ENCODE peak calls at places on chromosomes 2 and 18, in five cellular contexts. One of them, this sample, is unnamed.

GRCh38 chr2:72713857-72714256 is 112.0 kb downstream of the EXOC6B start:
- DNase-seq in HAP-1: no peak
- DNase-seq in OCI-LY7: no peak
- DNase-seq in BJ: no peak
- DNase-seq in aorta: no peak
- DNase-seq in this sample: no peak

GRCh38 chr2:165601866-165602636 is 132.6 kb downstream of the CSRNP3 start:
- DNase-seq in HAP-1: no peak
- DNase-seq in OCI-LY7: no peak
- DNase-seq in BJ: no peak
- DNase-seq in aorta: no peak
- DNase-seq in this sample: peak; percentile 32

GRCh38 chr2:20429528-20429927 is 17.3 kb upstream of the RHOB start:
- DNase-seq in HAP-1: no peak
- DNase-seq in OCI-LY7: peak; percentile 32
- DNase-seq in BJ: no peak
- DNase-seq in aorta: no peak
- DNase-seq in this sample: no peak

GRCh38 chr2:36482576-36483214 is 115.3 kb downstream of the FEZ2 start:
- DNase-seq in HAP-1: no peak
- DNase-seq in OCI-LY7: no peak
- DNase-seq in BJ: peak; percentile 48
- DNase-seq in aorta: no peak
- DNase-seq in this sample: peak; percentile 77

GRCh38 chr2:42696987-42697386 is 66.9 kb downstream of the OXER1 start:
- DNase-seq in HAP-1: no peak
- DNase-seq in OCI-LY7: no peak
- DNase-seq in BJ: no peak
- DNase-seq in aorta: no peak
- DNase-seq in this sample: no peak

GRCh38 chr2:42513252-42513918 is 19.6 kb upstream of the KCNG3 start:
- DNase-seq in HAP-1: peak; percentile 52
- DNase-seq in OCI-LY7: peak; percentile 50
- DNase-seq in BJ: peak; percentile 11
- DNase-seq in aorta: no peak
- DNase-seq in this sample: no peak

GRCh38 chr2:9231291-9232165 is 24.9 kb downstream of the ASAP2 start:
- DNase-seq in HAP-1: no peak
- DNase-seq in OCI-LY7: no peak
- DNase-seq in BJ: no peak
- DNase-seq in aorta: peak; percentile 75
- DNase-seq in this sample: no peak

GRCh38 chr2:183091954-183092345 is 13.4 kb downstream of the DUSP19 start:
- DNase-seq in HAP-1: no peak
- DNase-seq in OCI-LY7: no peak
- DNase-seq in BJ: no peak
- DNase-seq in aorta: no peak
- DNase-seq in this sample: no peak

GRCh38 chr2:119218478-119219064 is 5.1 kb upstream of the STEAP3 start:
- DNase-seq in HAP-1: no peak
- DNase-seq in OCI-LY7: peak; percentile 5
- DNase-seq in BJ: no peak
- DNase-seq in aorta: no peak
- DNase-seq in this sample: no peak

GRCh38 chr2:189648846-189649529 is 12.3 kb upstream of the ASNSD1 start:
- DNase-seq in HAP-1: no peak
- DNase-seq in OCI-LY7: no peak
- DNase-seq in BJ: no peak
- DNase-seq in aorta: no peak
- DNase-seq in this sample: no peak

GRCh38 chr2:46066591-46066990 is 230.6 kb upstream of the EPAS1 start:
- DNase-seq in HAP-1: no peak
- DNase-seq in OCI-LY7: no peak
- DNase-seq in BJ: no peak
- DNase-seq in aorta: no peak
- DNase-seq in this sample: no peak

GRCh38 chr2:238875161-238875530 is 27.3 kb downstream of the TWIST2 start:
- DNase-seq in HAP-1: no peak
- DNase-seq in OCI-LY7: no peak
- DNase-seq in BJ: no peak
- DNase-seq in aorta: peak; percentile 68
- DNase-seq in this sample: no peak

GRCh38 chr2:11748018-11748860 is 1.8 kb downstream of the LPIN1 start:
- DNase-seq in HAP-1: no peak
- DNase-seq in OCI-LY7: peak; percentile 43
- DNase-seq in BJ: no peak
- DNase-seq in aorta: peak; percentile 57
- DNase-seq in this sample: no peak

GRCh38 chr2:229731916-229732315 is 17.6 kb upstream of the DNER start:
- DNase-seq in HAP-1: no peak
- DNase-seq in OCI-LY7: no peak
- DNase-seq in BJ: no peak
- DNase-seq in aorta: no peak
- DNase-seq in this sample: no peak

GRCh38 chr18:27861539-27861938 is 315.4 kb downstream of the CDH2 start:
- DNase-seq in HAP-1: no peak
- DNase-seq in OCI-LY7: no peak
- DNase-seq in BJ: no peak
- DNase-seq in aorta: no peak
- DNase-seq in this sample: no peak

GRCh38 chr2:128245816-128246215 is 72.9 kb downstream of the HS6ST1 start:
- DNase-seq in HAP-1: no peak
- DNase-seq in OCI-LY7: no peak
- DNase-seq in BJ: no peak
- DNase-seq in aorta: no peak
- DNase-seq in this sample: no peak

GRCh38 chr2:241802421-241802749 is 6.6 kb upstream of the NEU4 start:
- DNase-seq in HAP-1: no peak
- DNase-seq in OCI-LY7: no peak
- DNase-seq in BJ: no peak
- DNase-seq in aorta: no peak
- DNase-seq in this sample: no peak

GRCh38 chr18:37742436-37742835 is 176.8 kb upstream of the CELF4 start:
- DNase-seq in HAP-1: no peak
- DNase-seq in OCI-LY7: no peak
- DNase-seq in BJ: no peak
- DNase-seq in aorta: no peak
- DNase-seq in this sample: no peak

GRCh38 chr2:217835931-217836881 is 166.6 kb downstream of the TNS1 start:
- DNase-seq in HAP-1: no peak
- DNase-seq in OCI-LY7: no peak
- DNase-seq in BJ: peak; percentile 92
- DNase-seq in aorta: no peak
- DNase-seq in this sample: no peak

GRCh38 chr2:111117666-111118454 is 2.9 kb upstream of the BCL2L11 start:
- DNase-seq in HAP-1: no peak
- DNase-seq in OCI-LY7: no peak
- DNase-seq in BJ: no peak
- DNase-seq in aorta: peak; percentile 82
- DNase-seq in this sample: no peak

GRCh38 chr2:86790828-86791561 is at the start of gene CD8A:
- DNase-seq in HAP-1: no peak
- DNase-seq in OCI-LY7: no peak
- DNase-seq in BJ: no peak
- DNase-seq in aorta: no peak
- DNase-seq in this sample: no peak

GRCh38 chr2:218754201-218754600 is 27.7 kb upstream of the CYP27A1 start:
- DNase-seq in HAP-1: no peak
- DNase-seq in OCI-LY7: no peak
- DNase-seq in BJ: no peak
- DNase-seq in aorta: no peak
- DNase-seq in this sample: no peak

GRCh38 chr2:47309952-47310800 is 92.8 kb upstream of the MSH2 start:
- DNase-seq in HAP-1: peak; percentile 79
- DNase-seq in OCI-LY7: peak; percentile 18
- DNase-seq in BJ: no peak
- DNase-seq in aorta: no peak
- DNase-seq in this sample: no peak

GRCh38 chr2:19540739-19541503 is 182.5 kb upstream of the OSR1 start:
- DNase-seq in HAP-1: no peak
- DNase-seq in OCI-LY7: no peak
- DNase-seq in BJ: peak; percentile 86
- DNase-seq in aorta: no peak
- DNase-seq in this sample: peak; percentile 37

GRCh38 chr2:161067846-161068245 is 92.4 kb upstream of the TANK start:
- DNase-seq in HAP-1: no peak
- DNase-seq in OCI-LY7: no peak
- DNase-seq in BJ: no peak
- DNase-seq in aorta: no peak
- DNase-seq in this sample: no peak

GRCh38 chr2:155442755-155443372 is 744.4 kb downstream of the KCNJ3 start:
- DNase-seq in HAP-1: no peak
- DNase-seq in OCI-LY7: no peak
- DNase-seq in BJ: no peak
- DNase-seq in aorta: no peak
- DNase-seq in this sample: peak; percentile 25

GRCh38 chr2:10495988-10496313 is 47.8 kb upstream of the ODC1 start:
- DNase-seq in HAP-1: no peak
- DNase-seq in OCI-LY7: no peak
- DNase-seq in BJ: no peak
- DNase-seq in aorta: no peak
- DNase-seq in this sample: no peak

GRCh38 chr2:193695367-193695766 is 1500.6 kb upstream of the TMEFF2 start:
- DNase-seq in HAP-1: peak; percentile 72
- DNase-seq in OCI-LY7: peak; percentile 10
- DNase-seq in BJ: no peak
- DNase-seq in aorta: no peak
- DNase-seq in this sample: no peak

DNA sequence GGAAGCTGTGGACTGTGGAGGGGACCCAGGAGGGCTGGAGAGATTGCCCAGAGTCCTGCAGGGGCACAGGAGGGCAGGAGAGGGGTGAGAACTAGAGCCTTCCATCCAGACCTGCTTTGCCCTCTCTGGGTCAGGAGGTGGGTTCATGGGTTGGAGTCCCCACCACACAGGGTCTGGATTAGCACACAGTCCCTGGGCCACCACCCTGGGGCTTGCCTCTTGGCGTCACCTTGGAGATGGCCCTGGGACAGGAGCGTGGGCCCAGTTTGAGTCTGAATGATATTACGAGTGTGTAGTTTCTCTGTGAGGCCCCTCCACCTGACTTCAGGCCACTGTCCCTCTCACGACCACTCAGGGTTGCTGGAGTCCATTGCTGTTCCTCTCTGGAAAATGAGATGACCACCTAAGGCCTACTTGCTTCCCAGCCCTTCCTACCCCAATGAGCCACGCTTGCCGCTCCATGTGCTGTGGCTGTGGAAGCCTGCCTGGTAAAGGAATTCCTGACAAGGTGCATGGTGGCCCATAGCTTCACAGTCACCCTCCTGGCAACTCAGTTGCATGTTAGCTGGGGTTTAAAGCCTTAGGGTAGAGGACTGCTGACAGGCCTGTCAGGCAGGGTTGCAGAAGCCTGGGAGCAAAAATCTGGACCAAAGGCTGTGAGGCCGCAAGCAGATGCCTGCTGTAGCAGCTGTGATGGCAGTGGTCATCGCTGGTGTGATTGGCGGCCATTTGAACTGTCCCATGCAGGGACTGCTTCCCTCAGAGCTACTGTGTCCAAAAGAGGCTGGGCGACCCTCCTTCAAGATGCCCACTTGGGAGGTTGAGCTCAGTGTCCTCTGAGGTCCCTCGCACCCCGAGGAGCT is 14.2 kb downstream of the ATOH8 start:
- DNase-seq in HAP-1: no peak
- DNase-seq in OCI-LY7: no peak
- DNase-seq in BJ: no peak
- DNase-seq in aorta: no peak
- DNase-seq in this sample: no peak
- H3K4me3 ChIP-seq in HAP-1: no peak overlapping the region
- H3K4me3 ChIP-seq in OCI-LY7: no peak overlapping the region
- H3K4me3 ChIP-seq in BJ: no peak overlapping the region
- H3K4me3 ChIP-seq in aorta: no peak overlapping the region
- H3K4me3 ChIP-seq in this sample: no peak overlapping the region

GRCh38 chr2:124165698-124166097 is 140.6 kb downstream of the CNTNAP5 start:
- DNase-seq in HAP-1: no peak
- DNase-seq in OCI-LY7: no peak
- DNase-seq in BJ: no peak
- DNase-seq in aorta: no peak
- DNase-seq in this sample: no peak
- H3K4me3 ChIP-seq in HAP-1: no peak overlapping the region
- H3K4me3 ChIP-seq in OCI-LY7: no peak overlapping the region
- H3K4me3 ChIP-seq in BJ: no peak overlapping the region
- H3K4me3 ChIP-seq in aorta: no peak overlapping the region
- H3K4me3 ChIP-seq in this sample: no peak overlapping the region

DNA sequence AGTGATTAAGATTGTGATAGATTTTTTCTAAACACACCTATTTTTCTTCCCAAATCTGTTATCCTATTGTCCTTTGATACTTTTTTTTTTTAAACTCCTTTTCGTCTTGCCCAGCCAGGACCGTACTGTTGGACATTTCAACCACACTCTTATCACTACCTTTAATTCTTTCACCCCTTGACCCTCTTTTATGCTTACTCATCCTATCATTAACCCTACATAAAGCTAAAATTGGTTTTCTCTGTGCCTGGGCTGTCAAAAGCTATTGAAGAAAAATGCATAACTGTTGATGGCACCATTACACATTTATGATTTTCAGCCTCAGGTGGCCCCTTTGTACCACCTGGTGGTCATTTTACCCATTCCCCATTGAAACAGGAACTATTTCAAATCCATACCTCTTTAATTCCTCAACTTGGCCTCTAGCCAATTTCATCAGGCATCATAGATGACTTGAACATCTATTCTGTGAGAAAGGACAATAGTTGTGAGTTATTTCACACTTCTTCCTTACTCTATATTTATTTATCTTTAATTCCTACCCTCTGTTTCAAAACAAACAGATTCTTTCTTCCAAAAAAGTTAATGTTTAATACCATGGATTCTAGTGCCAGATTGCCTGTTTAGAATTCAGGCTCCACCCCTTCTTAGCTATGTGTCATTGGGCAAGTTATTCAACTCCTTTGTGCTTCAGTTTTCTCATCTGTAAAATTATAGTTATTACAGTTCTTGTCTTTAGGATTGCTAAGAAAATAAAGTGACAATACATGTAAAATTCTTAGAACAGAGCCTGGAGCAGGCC is 258.6 kb downstream of the CAMKMT start:
- DNase-seq in HAP-1: no peak
- DNase-seq in OCI-LY7: no peak
- DNase-seq in BJ: no peak
- DNase-seq in aorta: no peak
- DNase-seq in this sample: no peak
- H3K4me3 ChIP-seq in HAP-1: no peak overlapping the region
- H3K4me3 ChIP-seq in OCI-LY7: no peak overlapping the region
- H3K4me3 ChIP-seq in BJ: no peak overlapping the region
- H3K4me3 ChIP-seq in aorta: no peak overlapping the region
- H3K4me3 ChIP-seq in this sample: no peak overlapping the region

DNA sequence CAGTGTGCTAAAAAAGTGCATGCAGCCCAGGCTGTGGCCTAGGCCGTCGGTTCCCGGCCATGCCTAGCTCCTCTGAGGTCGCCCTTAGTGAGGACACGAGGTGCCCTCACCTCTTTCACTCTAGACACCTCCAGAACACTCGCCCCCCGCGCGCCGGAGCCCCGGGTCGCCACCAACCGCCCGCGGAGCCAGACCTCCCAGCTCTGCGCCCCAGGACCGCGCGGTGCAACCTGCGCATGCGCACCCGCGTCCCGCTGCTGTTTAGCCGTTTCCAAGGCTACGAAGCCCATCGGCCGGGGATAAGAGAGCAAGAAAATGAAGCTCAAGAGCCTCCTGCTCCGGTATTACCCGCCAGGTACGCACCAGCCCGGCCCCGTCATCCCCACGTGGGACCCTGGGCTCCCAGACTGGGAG is at the start of gene DAW1:
- DNase-seq in HAP-1: no peak
- DNase-seq in OCI-LY7: no peak
- DNase-seq in BJ: no peak
- DNase-seq in aorta: peak; percentile 89
- DNase-seq in this sample: peak; percentile 48
- H3K4me3 ChIP-seq in HAP-1: no peak within 1 kb of the TSS
- H3K4me3 ChIP-seq in OCI-LY7: no peak within 1 kb of the TSS
- H3K4me3 ChIP-seq in BJ: peak within 1 kb of the TSS; percentile 39
- H3K4me3 ChIP-seq in aorta: peak within 1 kb of the TSS; percentile 50
- H3K4me3 ChIP-seq in this sample: peak within 1 kb of the TSS; percentile 30